ENCODE peak calls at places on chromosomes 13 and 19, in eight cellular contexts. K, Y, O, H, J, G, V and P are unnamed samples.

GRCh38 chr19:46159893-46160775 is 12.1 kb downstream of the IGFL2 start:
- ATAC-seq in O (no peak), Y (no peak), H (no peak), G (no peak), K (no peak), V (no peak), J (no peak), P (no peak)

GRCh38 chr19:51098366-51099069 is 9.7 kb downstream of the CTU1 start:
- ATAC-seq in K (no peak), Y (peak; percentile 71), G (no peak), J (no peak), V (peak; percentile 74), H (no peak), O (no peak), P (peak; percentile 69)

GRCh38 chr13:33634526-33635111 is 183.3 kb upstream of the RFC3 start:
- ATAC-seq in O (no peak), H (no peak), Y (no peak), G (no peak), K (no peak), J (no peak), V (no peak), P (no peak)

GRCh38 chr19:41912899-41913475 is 15.3 kb downstream of the ERFL start:
- ATAC-seq in H (peak; percentile 60), J (peak; percentile 47), Y (peak; percentile 46), V (peak; percentile 14), K (peak; percentile 29), O (peak; percentile 54), G (peak; percentile 51), P (no peak)

GRCh38 chr13:108018371-108018870 is 196.9 kb downstream of the LIG4 start:
- ATAC-seq in O (no peak), G (no peak), V (no peak), K (no peak), Y (no peak), J (no peak), H (no peak), P (no peak)

GRCh38 chr13:106415971-106416370 is 119.5 kb downstream of the EFNB2 start:
- ATAC-seq in J (no peak), G (no peak), V (no peak), H (no peak), K (no peak), O (no peak), Y (no peak), P (no peak)

GRCh38 chr19:20039203-20039723 is at the start of gene ZNF682:
- ATAC-seq in O (peak; percentile 99), K (no peak), J (no peak), H (peak; percentile 73), Y (peak; percentile 99), V (peak; percentile 100), G (peak; percentile 99), P (peak; percentile 100)

GRCh38 chr19:6002591-6002990 is 24.7 kb upstream of the RANBP3 start:
- ATAC-seq in K (no peak), Y (no peak), G (no peak), V (no peak), H (no peak), O (no peak), J (no peak), P (no peak)

DNA sequence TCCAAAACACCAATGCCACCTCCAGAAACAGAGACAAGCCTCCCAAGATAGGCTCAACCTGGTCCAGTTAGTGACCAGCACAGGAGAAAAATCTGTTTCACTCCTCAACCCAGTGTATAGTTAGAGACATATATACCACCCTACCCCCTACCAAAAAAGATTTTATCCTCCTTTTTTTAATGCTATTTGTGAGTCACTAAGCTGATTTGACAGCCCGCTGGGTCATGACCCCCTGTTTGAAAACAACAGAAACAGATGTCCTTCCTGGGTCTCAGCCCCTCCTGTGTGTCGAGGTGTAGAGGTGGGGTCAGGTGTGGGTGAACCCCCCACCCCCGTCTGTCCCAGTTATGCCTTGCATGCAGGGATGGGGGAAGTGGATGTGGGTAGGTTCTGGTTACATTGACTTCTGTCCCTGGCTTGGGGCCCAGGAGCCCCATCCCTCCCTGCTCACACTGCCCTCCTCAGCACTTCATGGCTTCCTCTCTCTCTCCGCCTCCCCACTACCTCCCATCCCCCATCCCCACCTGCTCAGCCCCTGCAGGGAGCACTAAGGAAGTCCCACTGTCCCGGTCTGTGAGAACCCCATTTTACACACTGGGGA is 14.0 kb upstream of the TOMM40 start:
- ATAC-seq in G (no peak), O (no peak), H (no peak), Y (peak; percentile 22), J (no peak), K (no peak), V (no peak), P (no peak)
- TF ChIP-seq POLR2AphosphoS5 in G (no peak), O (no peak), H (no peak), Y (no peak), J (no peak), K (no peak), V (no peak), P (no peak)

DNA sequence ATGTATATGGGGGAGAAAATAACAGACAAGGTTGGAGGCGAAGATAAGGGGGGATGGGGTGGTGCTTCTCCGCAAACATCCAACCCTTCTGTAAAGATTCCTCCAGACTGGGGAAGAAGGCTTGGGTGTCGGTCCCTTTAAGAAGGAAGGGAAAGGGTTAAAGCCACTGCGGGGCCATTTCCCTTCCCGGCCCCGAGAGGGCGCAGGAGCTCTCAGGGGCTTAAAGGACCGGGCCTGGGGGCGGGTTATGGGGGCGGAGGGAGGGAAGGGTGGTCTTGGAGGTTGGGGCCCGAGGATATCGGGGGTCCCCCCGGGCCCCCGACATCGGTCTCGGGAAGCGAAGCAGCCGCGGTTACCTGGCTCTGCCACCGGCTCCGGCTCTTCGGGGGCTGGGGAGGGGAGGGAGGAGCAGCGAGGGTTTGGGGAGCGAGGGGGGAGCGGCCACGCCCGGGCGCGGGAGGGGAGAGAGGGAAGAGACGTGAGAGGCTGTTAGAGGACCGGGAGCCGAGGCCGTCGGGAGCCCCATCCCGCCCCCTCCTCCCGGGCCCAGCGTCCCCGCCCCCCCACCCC is 2.8 kb downstream of the TNNT1 start:
- ATAC-seq in K (peak; percentile 76), H (peak; percentile 87), O (peak; percentile 84), J (peak; percentile 68), Y (peak; percentile 31), V (no peak), G (peak; percentile 17), P (no peak)
- TF ChIP-seq CTCF in K (peak; percentile 86), H (peak; percentile 93), O (peak; percentile 99), J (peak; percentile 70), Y (peak; percentile 75), V (no peak), G (peak; percentile 62), P (no peak)

GRCh38 chr13:110308377-110309158 is 1.5 kb downstream of the COL4A2 start:
- ATAC-seq in H (no peak), G (peak; percentile 80), K (no peak), V (peak; percentile 18), O (peak; percentile 26), Y (peak; percentile 24), J (no peak), P (peak; percentile 3)
- H3K4me3 ChIP-seq in H (no peak overlapping the region), G (no peak overlapping the region), K (no peak overlapping the region), V (peak overlapping the region; percentile 81), O (peak overlapping the region; percentile 42), Y (peak overlapping the region; percentile 98), J (no peak overlapping the region), P (peak overlapping the region; percentile 98)

DNA sequence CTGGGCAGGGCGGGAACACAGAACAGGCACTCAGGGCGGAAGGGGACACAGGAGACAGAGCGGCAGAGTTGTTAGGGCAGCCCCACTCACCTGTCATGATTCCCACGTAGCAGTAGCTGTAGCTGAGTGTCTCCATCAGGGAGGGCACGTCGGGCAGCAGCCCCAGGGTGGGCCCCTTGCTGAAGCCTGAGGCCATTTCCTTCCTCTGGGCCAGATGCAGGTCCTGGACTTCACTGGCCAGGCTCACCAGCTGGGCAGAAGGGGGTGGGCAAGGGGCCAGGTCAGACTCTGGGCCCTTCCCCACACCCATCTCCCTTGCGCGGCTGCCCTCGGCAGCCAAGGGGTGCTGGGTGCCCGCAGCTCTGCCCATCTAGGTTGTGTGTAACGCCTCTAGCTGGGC is 5.9 kb downstream of the MBOAT7 start:
- ATAC-seq in G (no peak), K (no peak), Y (no peak), O (no peak), V (no peak), J (no peak), H (no peak), P (no peak)
- TF ChIP-seq POLR2AphosphoS5 in G (no peak), K (peak; percentile 17), Y (no peak), O (no peak), V (no peak), J (no peak), H (no peak), P (no peak)

GRCh38 chr13:113884821-113885220 is 20.9 kb upstream of the GAS6 start:
- ATAC-seq in O (no peak), V (no peak), H (no peak), Y (no peak), G (no peak), K (no peak), J (no peak), P (no peak)
- TF ChIP-seq CTCF in O (no peak), V (no peak), H (no peak), Y (no peak), G (no peak), K (no peak), J (no peak), P (no peak)

GRCh38 chr13:40995997-40996396 is 23.1 kb downstream of the ELF1 start:
- ATAC-seq in O (no peak), V (no peak), G (no peak), Y (no peak), J (peak; percentile 12), H (no peak), K (no peak), P (no peak)
- H3K4me3 ChIP-seq in O (no peak overlapping the region), V (no peak overlapping the region), G (no peak overlapping the region), Y (no peak overlapping the region), J (peak overlapping the region; percentile 46), H (no peak overlapping the region), K (no peak overlapping the region), P (no peak overlapping the region)

GRCh38 chr19:2232286-2233151 is 3.6 kb downstream of the PLEKHJ1 start:
- ATAC-seq in O (peak; percentile 4), K (no peak), H (no peak), J (no peak), Y (no peak), V (no peak), G (no peak), P (no peak)
- TF ChIP-seq POLR2AphosphoS5 in O (peak; percentile 2), K (peak; percentile 2), H (no peak), J (peak; percentile 41), Y (no peak), V (no peak), G (peak; percentile 40), P (no peak)

GRCh38 chr19:9834726-9835506 is at the start of gene PIN1:
- ATAC-seq in O (peak; percentile 99), G (peak; percentile 98), Y (peak; percentile 95), K (peak; percentile 97), H (peak; percentile 99), J (peak; percentile 99), V (peak; percentile 99), P (peak; percentile 99)
- TF ChIP-seq CTCF in O (no peak), G (peak; percentile 78), Y (peak; percentile 51), K (peak; percentile 45), H (peak; percentile 71), J (peak; percentile 38), V (peak; percentile 61), P (peak; percentile 74)